ENCODE peak calls at places on chromosomes 5 and 9, in five cellular contexts. Y is astrocyte of the spinal cord, W is cardiac fibroblast, G is HCT116, Z is activated B cell treated with CpG ODN at 0.5 μM for 24 hours. C is an unnamed sample.

GRCh38 chr5:4625206-4625896 is 514.8 kb upstream of the ADAMTS16 start:
- DNase-seq in Z (no peak), G (no peak), W (no peak), Y (no peak), C (no peak)

GRCh38 chr5:172065431-172066065 is 59.1 kb upstream of the FBXW11 start:
- DNase-seq in W (peak; percentile 19), Y (peak; percentile 19), Z (no peak), G (no peak), C (peak; percentile 47)

GRCh38 chr5:120055858-120056257 is 408.2 kb upstream of the PRR16 start:
- DNase-seq in W (peak; percentile 80), Z (no peak), Y (peak; percentile 68), G (peak; percentile 4), C (peak; percentile 65)

GRCh38 chr5:57828221-57828620 is 345.6 kb upstream of the ACTBL2 start:
- DNase-seq in G (no peak), Y (no peak), Z (no peak), W (peak; percentile 55), C (no peak)

GRCh38 chr5:55096186-55096585 is 6.3 kb upstream of the GZMA start:
- DNase-seq in G (no peak), Z (no peak), W (no peak), Y (no peak), C (no peak)

GRCh38 chr5:59768204-59769040 is 125.1 kb downstream of the PDE4D start:
- DNase-seq in G (no peak), Z (peak; percentile 31), Y (peak; percentile 91), W (peak; percentile 80), C (peak; percentile 94)

GRCh38 chr9:38142201-38142600 is 73.2 kb upstream of the SHB start:
- DNase-seq in Y (no peak), Z (no peak), W (peak; percentile 42), G (no peak), C (no peak)

GRCh38 chr9:79917417-79917816 is 345.7 kb downstream of the TLE4 start:
- DNase-seq in W (peak; percentile 64), G (no peak), Z (no peak), Y (no peak), C (no peak)

GRCh38 chr9:123953601-123954011 is 23.7 kb upstream of the DENND1A start:
- DNase-seq in Z (no peak), W (peak; percentile 27), G (no peak), Y (no peak), C (no peak)

GRCh38 chr5:159825551-159826051 is 90.7 kb upstream of the ADRA1B start:
- DNase-seq in G (no peak), Z (no peak), Y (peak; percentile 51), W (peak; percentile 27), C (peak; percentile 71)

GRCh38 chr5:36492998-36493655 is 113.3 kb upstream of the SLC1A3 start:
- DNase-seq in G (peak; percentile 4), W (peak; percentile 38), Z (no peak), Y (peak; percentile 80), C (peak; percentile 39)

GRCh38 chr5:151264113-151264512 is 11.1 kb downstream of the GM2A start:
- DNase-seq in G (no peak), Z (no peak), Y (peak; percentile 27), W (peak; percentile 77), C (peak; percentile 79)

GRCh38 chr5:16179936-16180788 is 571 bp upstream of the MARCHF11 start:
- DNase-seq in G (no peak), W (no peak), Y (no peak), Z (no peak), C (no peak)

GRCh38 chr5:132819468-132819867 is 6.4 kb downstream of the SOWAHA start:
- DNase-seq in Y (no peak), W (no peak), Z (no peak), G (no peak), C (no peak)

GRCh38 chr9:4152876-4153275 is 147.0 kb downstream of the GLIS3 start:
- DNase-seq in W (no peak), G (no peak), Z (no peak), Y (no peak), C (no peak)

GRCh38 chr5:143155445-143155844 is 248.0 kb downstream of the NR3C1 start:
- DNase-seq in G (no peak), Z (no peak), W (no peak), Y (no peak), C (no peak)

GRCh38 chr9:113636165-113636564 is 172.6 kb downstream of the RGS3 start:
- DNase-seq in W (no peak), G (no peak), Z (no peak), Y (peak; percentile 47), C (no peak)

GRCh38 chr9:3960661-3961144 is 339.2 kb downstream of the GLIS3 start:
- DNase-seq in G (no peak), Z (no peak), Y (peak; percentile 24), W (peak; percentile 70), C (no peak)

GRCh38 chr9:69254223-69254622 is 70.8 kb upstream of the ENTREP1 start:
- DNase-seq in Z (no peak), W (no peak), G (no peak), Y (no peak), C (no peak)

GRCh38 chr5:107668933-107669542 is 1.7 kb downstream of the EFNA5 start:
- DNase-seq in G (no peak), Z (no peak), W (peak; percentile 29), Y (peak; percentile 5), C (peak; percentile 66)

GRCh38 chr5:66967102-66967501 is 229.5 kb downstream of the CD180 start:
- DNase-seq in Z (no peak), W (peak; percentile 83), Y (peak; percentile 72), G (no peak), C (no peak)

GRCh38 chr5:107671742-107672211 is 1.0 kb upstream of the EFNA5 start:
- DNase-seq in W (peak; percentile 73), G (peak; percentile 47), Y (peak; percentile 76), Z (no peak), C (peak; percentile 87)

GRCh38 chr5:173888473-173889135 is 455 bp downstream of the CPEB4 start:
- DNase-seq in Y (no peak), G (no peak), Z (peak; percentile 23), W (peak; percentile 27), C (peak; percentile 37)

GRCh38 chr9:13131991-13132390 is 147.5 kb downstream of the MPDZ start:
- DNase-seq in Y (no peak), G (no peak), Z (no peak), W (no peak), C (no peak)

GRCh38 chr5:80216753-80217596 is 38.9 kb downstream of the SERINC5 start:
- DNase-seq in Z (no peak), G (no peak), Y (no peak), W (no peak), C (no peak)

GRCh38 chr5:170477906-170478305 is 25.9 kb upstream of the KCNIP1 start:
- DNase-seq in G (no peak), Z (no peak), W (no peak), Y (no peak), C (no peak)

GRCh38 chr9:103755986-103756385 is 338.1 kb upstream of the SMC2 start:
- DNase-seq in Y (no peak), W (peak; percentile 25), G (no peak), Z (no peak), C (peak; percentile 18)

GRCh38 chr5:138615461-138615860 is 40.3 kb upstream of the HSPA9 start:
- DNase-seq in W (no peak), Y (no peak), Z (no peak), G (no peak), C (no peak)

GRCh38 chr5:178330791-178331404 is 98.3 kb upstream of the PHYKPL start:
- DNase-seq in W (no peak), Z (no peak), Y (no peak), G (no peak), C (peak; percentile 15)

GRCh38 chr5:44932922-44933585 is 124.3 kb downstream of the MRPS30 start:
- DNase-seq in Y (no peak), W (no peak), Z (no peak), G (no peak), C (no peak)

GRCh38 chr5:1186351-1187233 is 14.8 kb upstream of the SLC6A19 start:
- DNase-seq in Z (no peak), Y (no peak), W (no peak), G (no peak), C (no peak)

GRCh38 chr9:129473523-129474244 is 147.2 kb downstream of the C9orf50 start:
- DNase-seq in Y (no peak), W (peak; percentile 43), Z (no peak), G (no peak), C (peak; percentile 64)

GRCh38 chr5:101535626-101536025 is 632.5 kb upstream of the ST8SIA4 start:
- DNase-seq in Y (no peak), Z (no peak), W (no peak), G (no peak), C (no peak)
- TF ChIP-seq CTCF in Y (no peak), Z (no peak), W (no peak), G (no peak), C (no peak)

DNA sequence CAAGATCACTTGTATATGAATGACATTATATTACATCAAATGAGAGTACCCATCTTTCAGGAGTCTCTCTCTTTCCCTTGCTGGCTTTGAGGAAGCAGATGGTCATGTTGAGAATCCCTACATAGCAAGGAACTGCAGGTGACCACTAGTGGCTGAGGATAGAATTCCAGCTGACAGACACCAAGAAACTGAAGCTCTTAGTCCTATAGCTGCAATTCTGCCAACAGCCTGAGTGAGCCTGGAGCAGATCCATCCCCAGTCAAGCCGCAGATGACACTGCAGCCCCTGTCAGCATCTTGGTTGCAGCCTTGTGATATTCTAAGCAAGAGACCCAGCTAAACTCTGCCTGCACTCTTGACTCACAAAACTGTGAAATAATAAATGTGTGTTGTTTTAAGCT is 531.5 kb downstream of the CSNK1G3 start:
- DNase-seq in W (peak; percentile 11), Y (no peak), G (peak; percentile 28), Z (no peak), C (peak; percentile 24)
- TF ChIP-seq CTCF in W (peak; percentile 17), Y (no peak), G (peak; percentile 7), Z (no peak), C (peak; percentile 7)

DNA sequence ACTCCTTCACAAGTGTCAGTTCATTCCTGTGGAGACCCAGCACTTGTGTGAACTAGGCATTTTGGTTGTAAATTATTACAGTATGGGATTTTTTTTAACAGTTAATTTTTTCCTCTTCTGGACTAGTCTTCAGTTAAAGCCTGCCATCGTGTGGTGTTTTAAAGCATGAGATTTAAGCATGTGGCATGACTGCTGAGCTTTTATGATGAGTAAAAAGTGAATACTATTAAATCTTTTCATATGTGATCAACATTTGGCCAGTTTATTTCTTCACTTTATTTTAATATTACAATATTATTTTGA is 25.0 kb downstream of the LMNB1 start:
- DNase-seq in W (peak; percentile 77), G (no peak), Z (no peak), Y (peak; percentile 57), C (peak; percentile 67)
- TF ChIP-seq CTCF in W (peak; percentile 51), G (peak; percentile 37), Z (no peak), Y (peak; percentile 36), C (peak; percentile 70)

GRCh38 chr9:34929506-34930102 is 28.5 kb upstream of the PHF24 start:
- DNase-seq in Z (no peak), G (peak; percentile 23), Y (peak; percentile 2), W (peak; percentile 26), C (peak; percentile 40)
- TF ChIP-seq CTCF in Z (no peak), G (no peak), Y (peak; percentile 77), W (peak; percentile 62), C (peak; percentile 36)

C was measured in MCF 10A.